ENCODE peak calls at places on chromosomes 3 and 15, in six cellular contexts. Q is HFFc6; B is stimulated activated CD8-positive, alpha-beta memory T cell treated with anti-CD3 and anti-CD28 coated beads, Interleukin-12 subunit alpha, Interleukin-12 subunit beta, amount 100 ng/mL, for 4 hours; G is AG08395; V is MG63; X is ovary. N is an unnamed sample.

GRCh38 chr15:61724276-61724939 is 335.8 kb downstream of the VPS13C start:
- DNase-seq in Q (no peak), X (no peak), V (no peak), G (no peak), B (no peak), N (no peak)

GRCh38 chr3:123688241-123688747 is 103.4 kb upstream of the HACD2 start:
- DNase-seq in B (no peak), G (peak; percentile 98), X (no peak), Q (peak; percentile 94), V (peak; percentile 97), N (no peak)

GRCh38 chr3:146544929-146545528 is 622 bp upstream of the PLSCR1 start:
- DNase-seq in G (no peak), Q (no peak), X (no peak), B (no peak), V (no peak), N (no peak)

GRCh38 chr15:63232400-63232799 is 43.0 kb downstream of the RAB8B start:
- DNase-seq in V (no peak), G (no peak), B (no peak), Q (no peak), X (no peak), N (no peak)

GRCh38 chr3:193851416-193851815 is 258.4 kb downstream of the OPA1 start:
- DNase-seq in G (no peak), B (no peak), Q (no peak), V (peak; percentile 55), X (no peak), N (no peak)

GRCh38 chr3:169147246-169148008 is 516.1 kb downstream of the MECOM start:
- DNase-seq in G (peak; percentile 79), B (no peak), Q (peak; percentile 47), V (peak; percentile 65), X (peak; percentile 27), N (peak; percentile 91)

GRCh38 chr3:150376001-150376848 is 31.9 kb upstream of the TSC22D2 start:
- DNase-seq in V (no peak), Q (no peak), X (no peak), B (no peak), G (peak; percentile 44), N (no peak)

GRCh38 chr3:43423142-43423541 is 136.8 kb downstream of the SNRK start:
- DNase-seq in V (peak; percentile 38), Q (no peak), B (no peak), G (no peak), X (peak; percentile 44), N (no peak)

GRCh38 chr15:42523331-42523730 is 25.3 kb downstream of the LRRC57 start:
- DNase-seq in B (no peak), Q (no peak), X (no peak), V (no peak), G (no peak), N (no peak)

GRCh38 chr3:11548721-11549131 is 95.0 kb downstream of the VGLL4 start:
- DNase-seq in G (peak; percentile 77), V (peak; percentile 53), X (peak; percentile 54), Q (peak; percentile 79), B (no peak), N (no peak)

GRCh38 chr3:100170492-100170891 is 56.2 kb upstream of the FILIP1L start:
- DNase-seq in G (no peak), B (no peak), Q (no peak), X (no peak), V (no peak), N (no peak)

GRCh38 chr15:101664303-101664913 is 12.2 kb upstream of the TM2D3 start:
- DNase-seq in Q (no peak), B (no peak), X (no peak), G (peak; percentile 26), V (no peak), N (no peak)

GRCh38 chr3:180447156-180447555 is 154.8 kb upstream of the TTC14 start:
- DNase-seq in V (no peak), X (no peak), G (no peak), B (no peak), Q (peak; percentile 64), N (peak; percentile 18)

GRCh38 chr3:42014949-42015533 is 53.1 kb upstream of the ULK4 start:
- DNase-seq in G (peak; percentile 46), X (peak; percentile 53), Q (no peak), V (peak; percentile 67), B (no peak), N (no peak)

GRCh38 chr15:45456212-45457106 is 66.1 kb downstream of the SLC30A4 start:
- DNase-seq in G (peak; percentile 98), B (peak; percentile 22), V (peak; percentile 93), X (peak; percentile 45), Q (peak; percentile 98), N (no peak)

GRCh38 chr15:23690450-23690852 is 3.3 kb upstream of the NDN start:
- DNase-seq in V (no peak), Q (no peak), G (peak; percentile 51), B (no peak), X (peak; percentile 90), N (peak; percentile 90)

GRCh38 chr3:129673012-129673411 is 66.5 kb upstream of the PLXND1 start:
- DNase-seq in Q (no peak), X (no peak), V (no peak), B (no peak), G (no peak), N (no peak)

GRCh38 chr15:101242160-101242998 is 9.5 kb downstream of the CHSY1 start:
- DNase-seq in G (peak; percentile 76), B (peak; percentile 26), Q (peak; percentile 30), X (no peak), V (no peak), N (no peak)

GRCh38 chr15:84669726-84670125 is 11.7 kb upstream of the NMB start:
- DNase-seq in Q (no peak), B (no peak), G (peak; percentile 87), X (no peak), V (peak; percentile 23), N (no peak)

GRCh38 chr3:170132335-170132734 is 49.2 kb downstream of the PHC3 start:
- DNase-seq in V (no peak), Q (no peak), X (no peak), G (no peak), B (no peak), N (no peak)

GRCh38 chr3:98185180-98185579 is 18.7 kb downstream of the OR5H15 start:
- DNase-seq in Q (no peak), G (no peak), V (no peak), X (no peak), B (no peak), N (no peak)

GRCh38 chr15:68500363-68501317 is 68.7 kb upstream of the ITGA11 start:
- DNase-seq in B (no peak), V (no peak), Q (no peak), X (no peak), G (peak; percentile 53), N (no peak)

GRCh38 chr15:52728899-52729298 is 49.7 kb upstream of the ATOSA start:
- DNase-seq in V (no peak), Q (peak; percentile 89), G (peak; percentile 50), X (no peak), B (no peak), N (no peak)

GRCh38 chr15:31459011-31459748 is 132.5 kb downstream of the KLF13 start:
- DNase-seq in G (no peak), X (no peak), V (no peak), B (no peak), Q (no peak), N (peak; percentile 83)

GRCh38 chr3:15495461-15496340 is 25.8 kb downstream of the COLQ start:
- DNase-seq in Q (no peak), X (no peak), V (no peak), G (no peak), B (no peak), N (no peak)

GRCh38 chr15:56640127-56640526 is 93.2 kb downstream of the ZNF280D start:
- DNase-seq in B (no peak), V (no peak), X (no peak), Q (no peak), G (no peak), N (no peak)

GRCh38 chr3:57597973-57598351 is 818 bp upstream of the ARF4 start:
- DNase-seq in G (peak; percentile 6), V (peak; percentile 10), B (peak; percentile 12), X (no peak), Q (peak; percentile 34), N (no peak)

GRCh38 chr3:142886021-142886420 is 2.9 kb downstream of the PCOLCE2 start:
- DNase-seq in X (no peak), G (no peak), B (no peak), Q (no peak), V (no peak), N (no peak)

GRCh38 chr3:11312139-11312538 is 39.9 kb downstream of the ATG7 start:
- DNase-seq in Q (no peak), G (no peak), V (no peak), X (no peak), B (no peak), N (no peak)

GRCh38 chr3:21543380-21544075 is 207.5 kb downstream of the ZNF385D start:
- DNase-seq in B (no peak), Q (no peak), X (no peak), V (no peak), G (no peak), N (no peak)

GRCh38 chr3:134625885-134626741 is 24.7 kb downstream of the KY start:
- DNase-seq in X (peak; percentile 17), Q (no peak), B (no peak), V (no peak), G (no peak), N (no peak)

GRCh38 chr15:83243634-83244033 is 36.0 kb upstream of the HDGFL3 start:
- DNase-seq in V (no peak), X (no peak), B (no peak), Q (no peak), G (no peak), N (no peak)

GRCh38 chr3:50635066-50635465 is 18.1 kb downstream of the MAPKAPK3 start:
- DNase-seq in B (no peak), Q (no peak), X (no peak), G (no peak), V (no peak), N (no peak)

GRCh38 chr15:55279746-55280351 is 9.8 kb downstream of the RAB27A start:
- DNase-seq in Q (peak; percentile 85), B (peak; percentile 36), G (peak; percentile 70), X (no peak), V (peak; percentile 55), N (no peak)

GRCh38 chr3:146521356-146521755 is 23.1 kb downstream of the PLSCR1 start:
- DNase-seq in V (no peak), G (no peak), Q (no peak), X (no peak), B (no peak), N (no peak)

GRCh38 chr3:8990266-8991215 is 27.3 kb upstream of the RAD18 start:
- DNase-seq in B (no peak), G (peak; percentile 88), X (peak; percentile 56), V (peak; percentile 59), Q (peak; percentile 45), N (no peak)

GRCh38 chr15:66603301-66604179 is 37.7 kb upstream of the LCTL start:
- DNase-seq in V (peak; percentile 65), G (peak; percentile 79), B (peak; percentile 14), Q (peak; percentile 20), X (peak; percentile 82), N (peak; percentile 78)

GRCh38 chr15:69730281-69731235 is 277.9 kb downstream of the RPLP1 start:
- DNase-seq in V (no peak), X (no peak), Q (no peak), B (no peak), G (no peak), N (peak; percentile 38)

N was measured in NCI-H526.